ENCODE peak calls at places on chromosomes 3 and 15, in ten cellular contexts. U, Y, P, I, R, J, A, K, F and S are unnamed samples.
A peak's percentile ranks its signal among the peaks of the same experiment; 100 is the strongest.

GRCh38 chr15:26838742-26839460 is 28.0 kb upstream of the GABRA5 start:
- DNase-seq in U (peak; percentile 18), Y (peak; percentile 19), P (no peak), I (peak; percentile 69), R (no peak), J (no peak), A (peak; percentile 36), K (no peak), F (no peak), S (no peak)

GRCh38 chr3:24373198-24373959 is 121.3 kb downstream of the THRB start:
- DNase-seq in U (no peak), Y (no peak), P (no peak), I (no peak), R (no peak), J (no peak), A (no peak), K (no peak), F (no peak), S (no peak)

GRCh38 chr3:45943207-45943846 is at the start of gene CXCR6:
- DNase-seq in U (no peak), Y (peak; percentile 45), P (no peak), I (no peak), R (no peak), J (no peak), A (no peak), K (no peak), F (peak; percentile 51), S (peak; percentile 24)

GRCh38 chr3:178709047-178709446 is 172.8 kb downstream of the KCNMB2 start:
- DNase-seq in U (no peak), Y (no peak), P (no peak), I (no peak), R (no peak), J (no peak), A (no peak), K (no peak), F (no peak), S (no peak)

GRCh38 chr15:60555291-60555690 is 76.3 kb upstream of the ICE2 start:
- DNase-seq in U (no peak), Y (no peak), P (no peak), I (no peak), R (no peak), J (no peak), A (no peak), K (no peak), F (no peak), S (no peak)

GRCh38 chr3:33074217-33075067 is 22.5 kb downstream of the GLB1 start:
- DNase-seq in U (peak; percentile 71), Y (peak; percentile 56), P (peak; percentile 67), I (peak; percentile 89), R (peak; percentile 31), J (peak; percentile 79), A (peak; percentile 73), K (peak; percentile 38), F (peak; percentile 65), S (peak; percentile 56)

GRCh38 chr3:194123735-194124134 is 12.2 kb upstream of the HES1 start:
- DNase-seq in U (no peak), Y (no peak), P (no peak), I (no peak), R (no peak), J (no peak), A (no peak), K (no peak), F (no peak), S (no peak)

GRCh38 chr3:67239362-67239761 is 241.3 kb downstream of the KBTBD8 start:
- DNase-seq in U (no peak), Y (no peak), P (no peak), I (no peak), R (no peak), J (no peak), A (no peak), K (no peak), F (no peak), S (no peak)

GRCh38 chr3:69558912-69559311 is 173.0 kb upstream of the FRMD4B start:
- DNase-seq in U (no peak), Y (no peak), P (no peak), I (no peak), R (no peak), J (no peak), A (no peak), K (no peak), F (no peak), S (no peak)